ENCODE peak calls at places on chromosomes 7 and 10, in nine cellular contexts. Z is chondrocyte, H is foreskin fibroblast, N is colonic mucosa, G is progenitor cell of endocrine pancreas, Y is left lung, K is GM20000, F is HFFc6, B is right atrium auricular region. T is an unnamed sample.

GRCh38 chr10:50927522-50928189 is 42.2 kb upstream of the A1CF start:
- DNase-seq in Y (no peak), H (no peak), F (no peak), B (no peak), Z (no peak), G (no peak), N (no peak), K (no peak), T (peak)

GRCh38 chr10:132514841-132515521 is 22.6 kb upstream of the INPP5A start:
- DNase-seq in N (no peak), H (no peak), K (peak), B (no peak), F (no peak), G (no peak), Y (peak), Z (peak), T (no peak)

GRCh38 chr10:115427611-115428010 is 334.4 kb downstream of the ATRNL1 start:
- DNase-seq in F (no peak), N (no peak), Y (no peak), Z (no peak), B (no peak), G (no peak), K (no peak), H (no peak), T (no peak)

GRCh38 chr7:73831656-73832579 is 1.1 kb downstream of the CLDN4 start:
- DNase-seq in B (no peak), K (no peak), N (peak), H (peak), G (peak), Z (no peak), Y (peak), F (no peak), T (peak)

GRCh38 chr10:115706482-115707076 is 566.4 kb downstream of the GFRA1 start:
- DNase-seq in G (no peak), Y (no peak), H (peak), B (no peak), Z (no peak), F (peak), N (no peak), K (no peak), T (no peak)

GRCh38 chr7:83072576-83073517 is 89.8 kb downstream of the PCLO start:
- DNase-seq in F (no peak), K (no peak), Y (no peak), H (peak), G (no peak), Z (no peak), B (no peak), N (no peak), T (peak)

GRCh38 chr7:33062023-33062781 is at the start of gene NT5C3A:
- DNase-seq in N (peak), H (peak), F (peak), K (peak), Y (peak), Z (peak), B (no peak), G (peak), T (no peak)

GRCh38 chr10:8498290-8498689 is 443.8 kb downstream of the GATA3 start:
- DNase-seq in Z (no peak), K (no peak), B (no peak), H (no peak), Y (no peak), N (no peak), G (no peak), F (no peak), T (no peak)

GRCh38 chr7:142371586-142372377 is 113.9 kb upstream of the PRSS58 start:
- DNase-seq in G (no peak), Z (no peak), Y (no peak), K (no peak), N (no peak), B (no peak), H (no peak), F (no peak), T (no peak)

GRCh38 chr10:629186-629998 is 60.1 kb downstream of the DIP2C start:
- DNase-seq in F (no peak), K (no peak), Z (no peak), H (no peak), Y (no peak), N (no peak), G (no peak), B (no peak), T (no peak)

GRCh38 chr10:107206856-107207255 is 42.4 kb upstream of the SORCS1 start:
- DNase-seq in N (no peak), F (no peak), Y (no peak), K (no peak), G (no peak), B (no peak), Z (no peak), H (no peak), T (no peak)

GRCh38 chr10:33638891-33639290 is 304.4 kb upstream of the NRP1 start:
- DNase-seq in G (no peak), Z (no peak), Y (no peak), B (no peak), K (no peak), N (no peak), F (no peak), H (no peak), T (no peak)

GRCh38 chr7:69893915-69894314 is 295.6 kb downstream of the AUTS2 start:
- DNase-seq in K (peak), H (peak), B (no peak), Z (no peak), G (no peak), Y (no peak), F (no peak), N (no peak), T (no peak)

GRCh38 chr7:45161842-45162241 is 4.3 kb downstream of the RAMP3 start:
- DNase-seq in B (no peak), F (no peak), N (no peak), Z (peak), G (no peak), H (no peak), Y (peak), K (no peak), T (no peak)

GRCh38 chr7:33742999-33743587 is 162.2 kb upstream of the BMPER start:
- DNase-seq in Y (no peak), K (no peak), H (no peak), G (no peak), N (no peak), Z (no peak), B (no peak), F (no peak), T (no peak)

GRCh38 chr10:102422586-102423129 is 2.0 kb downstream of the FBXL15 start:
- DNase-seq in H (peak), B (peak), F (peak), N (peak), Y (peak), Z (no peak), K (peak), G (peak), T (no peak)

GRCh38 chr10:106938448-106939014 is 226.0 kb downstream of the SORCS1 start:
- DNase-seq in N (no peak), K (no peak), Y (no peak), G (no peak), H (peak), F (no peak), Z (no peak), B (no peak), T (no peak)

GRCh38 chr7:100208911-100209408 is 10.8 kb upstream of the PVRIG start:
- DNase-seq in Z (no peak), G (no peak), B (no peak), K (peak), Y (no peak), H (no peak), N (no peak), F (no peak), T (no peak)

GRCh38 chr7:47407821-47408674 is 173.9 kb downstream of the TNS3 start:
- DNase-seq in G (no peak), H (no peak), N (no peak), K (no peak), F (no peak), Y (no peak), Z (no peak), B (no peak), T (no peak)

GRCh38 chr10:88110355-88110754 is 246.9 kb downstream of the PTEN start:
- DNase-seq in K (no peak), N (no peak), Z (no peak), Y (no peak), H (peak), B (no peak), G (no peak), F (peak), T (peak)

GRCh38 chr10:69645296-69645665 is 15.2 kb downstream of the FAM241B start:
- DNase-seq in Y (no peak), H (no peak), B (no peak), Z (peak), N (no peak), G (no peak), K (no peak), F (no peak), T (no peak)

GRCh38 chr10:34768261-34768971 is 46.7 kb downstream of the PARD3 start:
- DNase-seq in N (peak), H (peak), K (no peak), G (no peak), Z (no peak), B (peak), F (no peak), Y (peak), T (no peak)

DNA sequence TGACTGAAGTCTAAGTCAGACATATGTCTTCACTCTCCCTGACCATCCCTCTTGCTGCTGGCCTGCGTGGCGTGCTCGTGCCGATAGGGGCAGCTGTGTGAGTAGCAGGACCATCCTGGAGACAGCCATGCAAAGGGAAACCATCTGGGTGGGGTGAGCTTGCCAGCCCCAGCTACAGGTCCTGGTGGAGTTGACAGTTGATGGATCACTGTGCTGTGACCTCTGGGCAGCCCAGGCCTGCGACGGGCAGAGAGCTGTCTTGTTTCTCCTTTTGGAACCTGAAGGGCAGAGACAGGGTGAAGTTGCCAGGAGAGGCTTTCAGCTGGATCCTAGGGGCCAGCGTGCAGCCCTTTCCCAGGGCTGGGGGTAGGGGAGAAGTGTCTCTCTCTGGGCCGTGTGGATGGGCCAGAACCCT is 44.7 kb downstream of the GRK5 start:
- DNase-seq in K (no peak), F (peak), N (no peak), Z (no peak), H (peak), B (no peak), G (no peak), Y (no peak), T (no peak)
- TF ChIP-seq CTCF in K (no peak), F (no peak), N (no peak), Z (peak), H (no peak), B (peak), G (peak), Y (no peak), T (no peak)

DNA sequence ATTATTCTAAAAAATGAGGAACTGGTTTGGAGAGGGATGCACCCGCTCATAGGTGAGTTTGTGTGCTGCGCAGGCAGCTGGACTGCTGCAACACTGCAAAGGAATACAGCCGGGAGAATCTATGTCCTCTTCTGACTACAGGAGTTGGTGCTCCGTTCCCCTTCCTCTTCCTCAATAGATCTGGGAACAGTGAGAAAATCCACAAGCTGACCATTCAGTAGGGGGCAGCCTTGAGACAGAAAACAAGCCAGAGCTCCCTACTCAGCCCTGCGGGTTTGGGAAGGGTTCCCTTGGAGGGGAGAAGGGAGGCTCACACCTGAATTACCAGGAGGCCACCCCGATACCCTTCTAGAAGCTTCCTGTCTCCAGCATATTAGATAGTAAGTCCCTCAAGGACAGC is 87.3 kb upstream of the FOXI2 start:
- DNase-seq in K (no peak), B (no peak), G (no peak), F (no peak), Y (no peak), N (peak), Z (no peak), H (no peak), T (no peak)
- TF ChIP-seq CTCF in K (peak), B (peak), G (peak), F (no peak), Y (no peak), N (no peak), Z (peak), H (no peak), T (peak)

GRCh38 chr10:57849726-57850357 is 417.9 kb downstream of the IPMK start:
- DNase-seq in B (no peak), G (no peak), F (no peak), K (no peak), N (no peak), Z (no peak), Y (no peak), H (peak), T (no peak)
- TF ChIP-seq CTCF in B (peak), G (peak), F (peak), K (peak), N (no peak), Z (peak), Y (no peak), H (peak), T (peak)

GRCh38 chr7:140924019-140924820 is 509 bp downstream of the BRAF start:
- DNase-seq in K (peak), N (peak), G (peak), Y (peak), Z (peak), H (peak), F (peak), B (peak), T (no peak)
- TF ChIP-seq CTCF in K (peak), N (no peak), G (peak), Y (peak), Z (peak), H (peak), F (peak), B (peak), T (peak)

GRCh38 chr7:30740417-30741181 is 11.3 kb upstream of the INMT start:
- DNase-seq in Z (no peak), H (peak), Y (peak), G (peak), F (peak), B (peak), K (peak), N (peak), T (peak)

GRCh38 chr7:30745251-30745650 is 6.7 kb upstream of the INMT start:
- DNase-seq in H (no peak), G (no peak), Y (no peak), K (no peak), N (no peak), F (no peak), Z (no peak), B (peak), T (no peak)

GRCh38 chr7:30744075-30744417 is 7.9 kb upstream of the INMT start:
- DNase-seq in N (no peak), K (no peak), Z (no peak), B (no peak), F (no peak), G (no peak), H (no peak), Y (no peak), T (no peak)

GRCh38 chr7:30741289-30741688 is 10.6 kb upstream of the INMT start:
- DNase-seq in Z (no peak), B (no peak), G (no peak), F (no peak), Y (no peak), N (no peak), H (no peak), K (no peak), T (no peak)

DNA sequence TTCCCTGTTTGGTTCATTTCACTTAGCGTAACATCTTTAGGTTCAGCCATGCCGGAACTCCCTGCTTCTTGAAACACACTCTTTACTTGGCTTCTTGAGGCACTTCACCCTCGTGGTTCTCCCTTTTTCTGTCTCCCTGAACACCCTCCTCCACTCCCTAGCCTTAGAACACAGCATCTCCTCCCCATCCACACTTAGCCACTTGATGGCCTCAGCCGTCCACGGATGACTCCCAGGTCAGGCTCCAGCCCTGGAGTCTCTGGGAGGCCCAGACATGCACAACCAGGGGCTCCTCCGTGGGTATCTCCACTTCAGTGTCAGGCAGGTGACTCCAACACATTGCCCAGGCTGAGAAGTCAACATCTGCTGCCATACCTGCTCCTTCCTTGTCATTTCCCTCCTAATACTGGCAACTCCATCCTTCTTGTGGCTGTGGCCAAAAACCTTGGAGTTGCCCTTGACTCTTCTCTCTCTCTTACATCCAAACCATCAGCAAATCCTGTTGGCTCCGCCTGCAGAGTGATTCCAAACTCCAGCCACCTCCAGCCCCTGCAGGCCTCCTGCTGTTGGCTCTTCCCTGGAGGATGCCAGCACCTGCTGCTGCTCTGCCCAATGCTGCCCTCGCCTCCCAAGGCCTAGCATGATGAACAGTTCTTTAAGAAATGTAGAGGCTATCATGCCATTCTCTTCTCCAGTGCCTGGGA is 8.4 kb upstream of the INMT start:
- DNase-seq in K (no peak), Z (no peak), F (peak), Y (no peak), H (peak), G (no peak), B (no peak), N (no peak), T (no peak)
- TF ChIP-seq CTCF in K (no peak), Z (peak), F (peak), Y (no peak), H (peak), G (no peak), B (peak), N (no peak), T (peak)

GRCh38 chr7:75776295-75776971 is 4.4 kb upstream of the CCL26 start:
- DNase-seq in G (no peak), K (no peak), N (no peak), F (peak), Z (no peak), Y (no peak), H (peak), B (no peak), T (no peak)
- TF ChIP-seq CTCF in G (no peak), K (no peak), N (no peak), F (peak), Z (peak), Y (no peak), H (no peak), B (no peak), T (peak)

DNA sequence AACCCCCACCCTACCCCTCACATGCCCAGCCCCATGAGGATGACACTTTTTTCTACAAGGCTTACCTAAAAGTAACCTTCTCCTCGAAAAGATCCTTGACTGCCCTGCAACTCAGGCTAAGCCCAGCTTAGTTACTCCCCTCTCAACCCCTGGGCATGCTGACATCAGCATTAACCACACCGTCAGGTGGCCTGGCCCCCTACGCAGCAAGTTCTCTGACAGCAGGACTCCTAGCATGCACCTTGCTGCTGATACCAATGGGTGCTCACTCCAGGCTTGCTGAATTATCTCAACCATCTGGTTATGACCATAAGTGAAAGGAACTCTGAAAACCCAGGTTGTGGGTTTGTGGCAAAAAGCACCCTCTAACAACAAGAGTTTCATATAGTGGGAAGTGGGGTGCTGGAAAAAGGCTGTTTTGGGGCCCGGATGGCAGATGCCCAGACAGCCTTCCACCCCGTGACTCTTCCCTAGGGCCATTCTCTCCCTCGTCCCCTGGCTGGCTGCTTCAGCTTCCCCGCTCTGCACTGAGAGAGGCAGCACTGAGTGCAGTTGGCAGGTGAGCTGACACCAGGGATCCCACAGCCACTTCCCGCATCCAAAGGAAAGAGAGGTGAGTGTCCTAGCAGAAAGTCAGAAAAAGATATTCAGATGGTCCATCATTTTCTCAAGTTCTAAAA is 518.9 kb downstream of the KCNMA1 start:
- DNase-seq in B (no peak), G (no peak), Y (no peak), H (no peak), N (no peak), Z (no peak), F (no peak), K (no peak), T (no peak)
- TF ChIP-seq CTCF in B (no peak), G (no peak), Y (no peak), H (no peak), N (no peak), Z (no peak), F (no peak), K (no peak), T (no peak)

GRCh38 chr7:1020849-1021251 is 23.5 kb upstream of the GPR146 start:
- DNase-seq in K (no peak), F (no peak), Y (peak), G (no peak), N (no peak), Z (peak), B (no peak), H (no peak), T (no peak)
- TF ChIP-seq CTCF in K (no peak), F (peak), Y (no peak), G (no peak), N (no peak), Z (peak), B (no peak), H (no peak), T (peak)

T was measured in foreskin keratinocyte.